ENCODE peak calls at places on chromosomes 12 and 14, in seven cellular contexts. I, O, L, P, H, E and X are unnamed samples.

GRCh38 chr12:5088586-5089264 is 45.0 kb downstream of the KCNA5 start:
- DNase-seq in I (no peak), O (no peak), L (no peak), P (no peak), H (no peak), E (no peak), X (no peak)

GRCh38 chr12:112252184-112252583 is 126.8 kb downstream of the TRAFD1 start:
- DNase-seq in I (no peak), O (no peak), L (no peak), P (no peak), H (no peak), E (no peak), X (no peak)

GRCh38 chr12:54937376-54937775 is 47.2 kb downstream of the TESPA1 start:
- DNase-seq in I (no peak), O (no peak), L (no peak), P (no peak), H (no peak), E (no peak), X (no peak)

GRCh38 chr14:72663956-72664650 is 229.8 kb downstream of the DPF3 start:
- DNase-seq in I (no peak), O (no peak), L (no peak), P (no peak), H (no peak), E (no peak), X (no peak)

GRCh38 chr12:131132118-131132892 is 178.6 kb downstream of the ADGRD1 start:
- DNase-seq in I (peak), O (peak), L (peak), P (peak), H (peak), E (peak), X (peak)

GRCh38 chr12:104751024-104751570 is 207.0 kb downstream of the SLC41A2 start:
- DNase-seq in I (no peak), O (no peak), L (peak), P (peak), H (no peak), E (no peak), X (no peak)

GRCh38 chr12:49089831-49090773 is 4.5 kb downstream of the DHH start:
- DNase-seq in I (peak), O (peak), L (peak), P (peak), H (peak), E (no peak), X (no peak)

GRCh38 chr14:67942311-67942710 is 122.7 kb downstream of the RAD51B start:
- DNase-seq in I (no peak), O (no peak), L (no peak), P (no peak), H (no peak), E (no peak), X (no peak)

GRCh38 chr14:100898935-100899840 is 4.3 kb downstream of the RTL1 start:
- DNase-seq in I (no peak), O (peak), L (no peak), P (peak), H (peak), E (peak), X (no peak)

GRCh38 chr12:89731614-89732013 is 23.0 kb upstream of the ATP2B1 start:
- DNase-seq in I (no peak), O (no peak), L (no peak), P (no peak), H (peak), E (no peak), X (no peak)

GRCh38 chr14:100442473-100443260 is 119.5 kb downstream of the SLC25A47 start:
- DNase-seq in I (no peak), O (no peak), L (no peak), P (no peak), H (no peak), E (no peak), X (no peak)

GRCh38 chr14:66070542-66071319 is 415.4 kb upstream of the CCDC196 start:
- DNase-seq in I (peak), O (no peak), L (peak), P (peak), H (peak), E (no peak), X (peak)

GRCh38 chr14:105536691-105537579 is 10.6 kb downstream of the TMEM121 start:
- DNase-seq in I (no peak), O (peak), L (no peak), P (no peak), H (no peak), E (no peak), X (no peak)

GRCh38 chr14:52808101-52808500 is 16.7 kb upstream of the GNPNAT1 start:
- DNase-seq in I (no peak), O (no peak), L (no peak), P (no peak), H (no peak), E (no peak), X (no peak)

GRCh38 chr12:109944975-109945374 is 44.9 kb downstream of the TCHP start:
- DNase-seq in I (peak), O (no peak), L (no peak), P (peak), H (no peak), E (no peak), X (peak)

GRCh38 chr12:95318071-95318545 is 100.5 kb downstream of the VEZT start:
- DNase-seq in I (no peak), O (no peak), L (no peak), P (no peak), H (no peak), E (no peak), X (no peak)

GRCh38 chr14:30559638-30560071 is 697 bp downstream of the G2E3 start:
- DNase-seq in I (peak), O (no peak), L (peak), P (peak), H (peak), E (no peak), X (no peak)

GRCh38 chr12:68794653-68795253 is 13.2 kb upstream of the MDM2 start:
- DNase-seq in I (no peak), O (no peak), L (no peak), P (no peak), H (no peak), E (no peak), X (no peak)

GRCh38 chr14:103879570-103880333 is 32.4 kb upstream of the PPP1R13B start:
- DNase-seq in I (no peak), O (no peak), L (no peak), P (no peak), H (no peak), E (no peak), X (no peak)

GRCh38 chr12:120536064-120536791 is 2.1 kb downstream of the RNF10 start:
- DNase-seq in I (no peak), O (no peak), L (peak), P (no peak), H (no peak), E (peak), X (no peak)

GRCh38 chr12:52527121-52527800 is 7.1 kb upstream of the KRT5 start:
- DNase-seq in I (no peak), O (peak), L (no peak), P (no peak), H (no peak), E (no peak), X (no peak)

GRCh38 chr14:75238728-75239455 is 39.7 kb upstream of the FOS start:
- DNase-seq in I (no peak), O (no peak), L (no peak), P (peak), H (peak), E (no peak), X (peak)

GRCh38 chr12:130838284-130838950 is 633 bp downstream of the STX2 start:
- DNase-seq in I (peak), O (no peak), L (peak), P (peak), H (peak), E (peak), X (no peak)

GRCh38 chr12:11070999-11071398 is 8.9 kb upstream of the TAS2R46 start:
- DNase-seq in I (no peak), O (no peak), L (no peak), P (no peak), H (no peak), E (no peak), X (no peak)

GRCh38 chr14:34387974-34388533 is 74.0 kb downstream of the SPTSSA start:
- DNase-seq in I (no peak), O (no peak), L (no peak), P (no peak), H (no peak), E (no peak), X (no peak)

GRCh38 chr14:104865069-104865630 is at the start of gene CEP170B:
- DNase-seq in I (peak), O (peak), L (peak), P (peak), H (peak), E (peak), X (peak)

GRCh38 chr12:70290126-70290525 is 46.9 kb downstream of the CNOT2 start:
- DNase-seq in I (no peak), O (no peak), L (no peak), P (peak), H (peak), E (no peak), X (no peak)

GRCh38 chr12:95096852-95097251 is 23.4 kb upstream of the NR2C1 start:
- DNase-seq in I (no peak), O (no peak), L (no peak), P (no peak), H (no peak), E (no peak), X (no peak)

GRCh38 chr12:113090740-113091139 is 34.2 kb downstream of the DTX1 start:
- DNase-seq in I (no peak), O (no peak), L (no peak), P (no peak), H (no peak), E (peak), X (no peak)

GRCh38 chr12:65269603-65270002 is 8.9 kb upstream of the MSRB3 start:
- DNase-seq in I (no peak), O (no peak), L (no peak), P (no peak), H (no peak), E (no peak), X (no peak)

DNA sequence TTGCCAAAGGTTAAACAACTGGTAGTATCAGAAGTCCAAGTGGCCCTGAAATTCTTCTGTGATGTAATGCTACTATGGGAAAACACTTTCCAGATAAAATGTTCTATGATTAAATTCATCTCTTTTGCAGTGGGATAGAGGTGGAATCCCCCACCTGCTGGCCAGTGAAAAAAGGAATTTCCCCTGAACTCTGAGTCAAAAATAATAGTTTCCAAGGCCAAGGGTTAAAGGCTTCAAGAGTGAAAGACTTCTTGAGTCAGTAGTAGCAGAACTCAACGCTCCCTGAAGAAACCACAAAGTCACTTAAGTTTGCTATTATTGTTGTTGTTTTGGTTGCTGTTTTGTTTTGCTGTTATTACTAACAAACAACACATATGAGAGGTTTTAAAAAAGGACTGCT is 330.8 kb downstream of the SOX5 start:
- DNase-seq in I (no peak), O (no peak), L (no peak), P (no peak), H (no peak), E (no peak), X (no peak)
- H3K27ac ChIP-seq in I (no peak), O (no peak), L (no peak), P (no peak), H (no peak), E (no peak), X (no peak)

DNA sequence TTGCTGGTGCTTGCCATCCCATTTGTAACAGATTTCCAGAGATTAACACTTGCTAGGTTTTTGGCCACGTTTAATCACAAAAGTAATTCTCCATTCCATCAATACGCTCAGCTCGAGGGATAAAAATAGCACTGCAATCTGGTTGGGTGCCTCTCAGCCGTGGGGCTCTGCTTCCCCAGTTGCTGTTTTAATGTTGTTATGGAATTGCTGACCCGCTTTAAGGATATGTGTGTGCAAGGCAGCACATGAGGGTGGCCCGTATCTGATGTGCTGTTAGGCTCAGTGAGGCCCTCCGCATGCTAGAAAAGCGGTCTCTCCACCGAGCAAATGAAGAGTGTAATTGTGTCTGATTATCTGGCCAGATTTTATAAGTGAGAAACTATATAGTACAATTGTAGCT is 222.1 kb upstream of the TMEM260 start:
- DNase-seq in I (no peak), O (no peak), L (no peak), P (no peak), H (no peak), E (no peak), X (no peak)
- H3K27ac ChIP-seq in I (no peak), O (peak), L (no peak), P (no peak), H (no peak), E (no peak), X (no peak)

GRCh38 chr12:46389130-46389616 is 16.6 kb upstream of the SLC38A2 start:
- DNase-seq in I (no peak), O (peak), L (no peak), P (no peak), H (peak), E (no peak), X (no peak)

GRCh38 chr12:46386877-46387629 is 14.5 kb upstream of the SLC38A2 start:
- DNase-seq in I (no peak), O (peak), L (peak), P (peak), H (peak), E (no peak), X (no peak)

GRCh38 chr12:46388427-46388992 is 15.9 kb upstream of the SLC38A2 start:
- DNase-seq in I (no peak), O (no peak), L (peak), P (no peak), H (no peak), E (no peak), X (no peak)

GRCh38 chr12:46386360-46386867 is 13.8 kb upstream of the SLC38A2 start:
- DNase-seq in I (no peak), O (no peak), L (no peak), P (no peak), H (peak), E (no peak), X (no peak)

GRCh38 chr12:46387697-46388096 is 15.1 kb upstream of the SLC38A2 start:
- DNase-seq in I (no peak), O (no peak), L (peak), P (no peak), H (no peak), E (no peak), X (no peak)
- H3K27ac ChIP-seq in I (no peak), O (peak), L (peak), P (no peak), H (peak), E (no peak), X (no peak)

GRCh38 chr12:51311389-51311788 is 12.6 kb downstream of the BIN2 start:
- DNase-seq in I (no peak), O (peak), L (no peak), P (no peak), H (no peak), E (no peak), X (no peak)
- H3K27ac ChIP-seq in I (no peak), O (no peak), L (no peak), P (no peak), H (no peak), E (no peak), X (no peak)

GRCh38 chr14:98227000-98227726 is 1044.8 kb downstream of the BCL11B start:
- DNase-seq in I (no peak), O (peak), L (no peak), P (no peak), H (no peak), E (no peak), X (no peak)
- H3K27ac ChIP-seq in I (no peak), O (no peak), L (no peak), P (no peak), H (no peak), E (no peak), X (no peak)

DNA sequence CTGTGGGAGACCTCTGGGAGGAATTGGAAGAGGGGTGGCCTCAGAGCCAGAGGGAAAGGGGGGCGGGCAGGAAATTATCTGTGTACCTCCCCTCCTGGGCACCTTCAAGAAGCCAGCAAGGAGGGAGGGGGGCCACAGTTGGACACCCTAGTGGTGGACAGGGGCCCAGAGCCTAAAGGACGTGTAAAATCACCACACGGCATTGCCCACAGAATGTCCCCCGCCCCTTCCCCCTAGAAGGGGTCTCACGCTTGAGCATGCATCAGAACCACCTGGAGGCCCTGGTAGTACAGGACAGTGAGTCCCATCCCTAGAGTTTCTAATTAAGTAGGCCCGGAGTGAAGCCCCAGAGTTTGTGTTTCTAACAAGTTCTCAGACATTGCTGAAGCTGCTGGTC is 8.2 kb downstream of the ENDOU start:
- DNase-seq in I (no peak), O (no peak), L (no peak), P (no peak), H (no peak), E (no peak), X (no peak)
- H3K27ac ChIP-seq in I (peak), O (peak), L (no peak), P (no peak), H (peak), E (peak), X (peak)

GRCh38 chr14:45251912-45252311 is 1.1 kb downstream of the MIS18BP1 start:
- DNase-seq in I (no peak), O (no peak), L (peak), P (peak), H (peak), E (no peak), X (peak)
- H3K27ac ChIP-seq in I (no peak), O (peak), L (peak), P (no peak), H (peak), E (no peak), X (no peak)

GRCh38 chr12:25996677-25997076 is 38.2 kb downstream of the RASSF8 start:
- DNase-seq in I (no peak), O (no peak), L (no peak), P (no peak), H (no peak), E (no peak), X (no peak)

GRCh38 chr12:25994901-25995625 is 36.6 kb downstream of the RASSF8 start:
- DNase-seq in I (no peak), O (no peak), L (no peak), P (no peak), H (no peak), E (no peak), X (no peak)

GRCh38 chr12:25994252-25994651 is 35.8 kb downstream of the RASSF8 start:
- DNase-seq in I (no peak), O (no peak), L (no peak), P (no peak), H (no peak), E (no peak), X (no peak)

GRCh38 chr12:25997401-25997973 is 39.0 kb downstream of the RASSF8 start:
- DNase-seq in I (no peak), O (no peak), L (no peak), P (peak), H (peak), E (no peak), X (no peak)

GRCh38 chr12:25995906-25996305 is 37.4 kb downstream of the RASSF8 start:
- DNase-seq in I (no peak), O (no peak), L (no peak), P (no peak), H (no peak), E (no peak), X (no peak)
- H3K27ac ChIP-seq in I (no peak), O (peak), L (no peak), P (no peak), H (no peak), E (no peak), X (no peak)